ENCODE peak calls at places on chromosome 1, in eight cellular contexts. R is GM12878, O is stomach, L is SK-N-SH, X is Panc1, B is GM23338, D is prostate gland, W is K562. M is an unnamed sample.

GRCh38 chr1:202283991-202284390 is 57.7 kb downstream of the UBE2T start:
- DNase-seq in W (no peak), L (no peak), B (no peak), R (no peak), X (no peak), D (no peak), O (no peak), M (no peak)

GRCh38 chr1:176136891-176137290 is 70.2 kb downstream of the COP1 start:
- DNase-seq in L (no peak), X (no peak), B (no peak), W (no peak), O (no peak), R (no peak), D (no peak), M (no peak)

GRCh38 chr1:106534612-106535011 is 521.9 kb upstream of the PRMT6 start:
- DNase-seq in L (no peak), X (no peak), W (no peak), B (peak), R (no peak), D (no peak), O (no peak), M (no peak)

GRCh38 chr1:9332513-9333143 is 39.9 kb downstream of the SPSB1 start:
- DNase-seq in W (no peak), B (no peak), O (no peak), L (no peak), D (no peak), R (no peak), X (no peak), M (no peak)

GRCh38 chr1:77655431-77655974 is 27.0 kb downstream of the ZZZ3 start:
- DNase-seq in D (no peak), R (no peak), L (no peak), B (no peak), X (no peak), O (no peak), W (no peak), M (no peak)

GRCh38 chr1:17553970-17554369 is 14.5 kb downstream of the ARHGEF10L start:
- DNase-seq in R (peak), O (no peak), W (no peak), L (no peak), X (no peak), D (no peak), B (no peak), M (no peak)

GRCh38 chr1:10973552-10973951 is 38.9 kb upstream of the TARDBP start:
- DNase-seq in L (no peak), B (peak), X (no peak), O (peak), W (no peak), R (no peak), D (no peak), M (peak)

GRCh38 chr1:168312718-168313604 is 32.3 kb downstream of the TBX19 start:
- DNase-seq in O (no peak), B (no peak), X (no peak), R (no peak), L (no peak), D (no peak), W (no peak), M (no peak)

GRCh38 chr1:53376742-53377437 is 49.0 kb upstream of the LRP8 start:
- DNase-seq in B (peak), X (no peak), W (no peak), R (no peak), O (peak), D (no peak), L (no peak), M (no peak)

GRCh38 chr1:31155216-31155806 is 84.4 kb downstream of the NKAIN1 start:
- DNase-seq in R (no peak), X (no peak), L (peak), B (peak), O (peak), D (peak), W (peak), M (peak)

GRCh38 chr1:185213086-185213485 is 56.1 kb downstream of the SWT1 start:
- DNase-seq in W (no peak), L (no peak), B (no peak), R (no peak), D (no peak), X (no peak), O (no peak), M (no peak)

GRCh38 chr1:193264313-193265065 is 78.1 kb upstream of the B3GALT2 start:
- DNase-seq in B (no peak), W (no peak), R (no peak), D (no peak), L (no peak), X (no peak), O (no peak), M (no peak)

GRCh38 chr1:14682941-14683340 is 84.5 kb downstream of the KAZN start:
- DNase-seq in R (no peak), D (no peak), W (no peak), L (peak), O (no peak), X (no peak), B (no peak), M (no peak)

GRCh38 chr1:41382531-41383090 is 21.4 kb downstream of the FOXO6 start:
- DNase-seq in R (no peak), B (peak), W (no peak), X (no peak), D (peak), L (peak), O (peak), M (peak)

GRCh38 chr1:248695451-248696132 is 7.0 kb downstream of the OR14I1 start:
- DNase-seq in O (no peak), R (no peak), D (no peak), L (no peak), W (no peak), X (no peak), B (no peak), M (no peak)

GRCh38 chr1:109240158-109241152 is 8.9 kb upstream of the CELSR2 start:
- DNase-seq in R (no peak), O (peak), B (peak), W (peak), D (peak), L (peak), X (no peak), M (peak)

GRCh38 chr1:85334962-85335361 is 58.5 kb upstream of the BCL10 start:
- DNase-seq in L (no peak), R (no peak), O (no peak), X (no peak), W (no peak), D (no peak), B (no peak), M (no peak)

GRCh38 chr1:169486281-169486904 is 649 bp upstream of the SLC19A2 start:
- DNase-seq in X (no peak), O (no peak), L (no peak), D (no peak), W (no peak), R (no peak), B (no peak), M (no peak)

GRCh38 chr1:175648927-175649326 is 94.5 kb downstream of the TNR start:
- DNase-seq in D (no peak), W (no peak), O (no peak), X (no peak), B (no peak), L (no peak), R (no peak), M (no peak)

GRCh38 chr1:212315907-212316306 is 30.7 kb downstream of the PPP2R5A start:
- DNase-seq in B (peak), X (no peak), W (no peak), D (no peak), O (no peak), L (no peak), R (no peak), M (no peak)

GRCh38 chr1:87330201-87330953 is 1.7 kb downstream of the LMO4 start:
- DNase-seq in X (no peak), W (no peak), B (peak), L (no peak), D (no peak), R (no peak), O (peak), M (peak)

GRCh38 chr1:12424150-12424549 is 193.9 kb downstream of the DHRS3 start:
- DNase-seq in R (no peak), L (no peak), B (no peak), D (no peak), W (no peak), X (no peak), O (no peak), M (no peak)

GRCh38 chr1:213120386-213120785 is 69.3 kb downstream of the RPS6KC1 start:
- DNase-seq in X (no peak), O (no peak), B (no peak), W (no peak), R (no peak), D (no peak), L (no peak), M (no peak)

GRCh38 chr1:11730429-11730861 is 5.5 kb upstream of the AGTRAP start:
- DNase-seq in O (no peak), W (no peak), B (no peak), D (peak), X (no peak), L (no peak), R (no peak), M (no peak)

DNA sequence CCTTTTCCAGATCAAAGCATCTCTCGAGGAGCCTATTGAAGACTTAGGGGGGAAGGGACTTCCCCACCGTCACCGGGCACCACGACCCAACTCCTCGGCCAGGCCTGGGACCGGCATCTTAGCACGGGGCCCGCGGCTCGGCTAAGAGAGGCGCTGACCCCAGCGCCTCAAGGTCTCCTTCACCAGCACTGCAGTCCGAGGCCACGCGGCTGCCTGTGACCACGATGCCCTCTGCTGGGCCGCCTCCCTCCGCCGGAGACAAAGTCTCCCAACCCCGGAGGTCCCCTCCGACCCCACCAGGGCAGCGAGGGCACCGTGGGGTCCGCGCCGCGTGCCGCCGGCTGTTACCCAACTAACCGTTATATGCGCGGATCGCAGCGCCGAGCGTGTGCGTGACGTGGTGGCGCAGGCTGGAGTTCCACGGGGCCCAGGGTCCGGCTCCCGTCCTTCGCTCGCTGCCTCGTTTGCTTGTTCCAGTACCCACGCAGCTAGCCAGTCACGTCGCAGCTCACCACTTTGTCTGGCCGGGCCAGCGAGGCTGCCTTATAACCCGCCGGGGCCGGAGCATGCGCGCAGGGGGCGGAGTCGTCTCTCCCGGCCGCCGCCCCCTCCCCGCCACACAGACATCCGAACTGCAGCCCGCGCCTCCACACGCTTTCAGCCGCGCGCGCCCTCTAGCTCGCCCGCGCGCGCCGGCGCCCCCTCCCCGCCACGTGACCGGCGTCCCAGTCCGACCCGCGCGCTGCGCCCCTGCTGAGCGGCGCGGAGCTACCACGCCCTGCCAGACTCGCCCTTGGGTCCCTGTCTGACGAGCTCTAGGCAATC is at the start of gene SLC16A1:
- DNase-seq in W (peak), D (peak), L (peak), R (peak), X (peak), O (peak), B (peak), M (peak)
- TF ChIP-seq POLR2AphosphoS5 in W (peak), D (peak), L (peak), R (peak), X (peak), O (peak), B (peak), M (peak)

DNA sequence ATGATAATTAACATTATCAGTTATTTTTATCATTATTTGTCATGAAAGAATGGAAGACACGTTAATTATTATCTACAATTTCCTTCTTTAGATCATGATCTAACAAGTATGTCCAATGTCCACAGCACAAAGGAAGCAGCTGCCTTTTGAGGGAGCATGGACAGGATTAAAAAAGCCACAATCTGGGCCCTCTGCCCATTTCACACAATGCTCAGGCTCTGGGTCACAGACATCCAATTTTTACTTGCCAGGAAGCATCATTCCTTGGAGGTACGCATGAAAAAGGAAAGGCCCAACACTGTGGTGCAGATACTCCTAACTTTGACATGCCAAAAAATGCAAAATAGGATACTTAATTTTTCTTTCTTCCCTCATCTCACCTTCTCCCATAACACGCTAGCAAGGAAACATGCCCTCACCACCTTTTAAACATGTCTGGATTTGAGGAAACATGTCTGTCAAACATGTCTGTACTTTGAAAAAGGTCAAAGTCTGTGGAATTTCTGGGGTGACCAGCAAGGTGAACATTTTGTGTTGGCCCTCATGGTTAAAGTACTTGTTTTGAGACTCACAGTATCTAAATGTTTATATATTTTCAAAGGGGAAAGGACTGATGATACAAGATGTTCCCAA is 40.0 kb downstream of the GADD45A start:
- DNase-seq in L (no peak), X (no peak), D (peak), O (peak), B (no peak), W (no peak), R (no peak), M (no peak)
- TF ChIP-seq CTCF in L (no peak), X (no peak), D (no peak), O (no peak), B (no peak), W (no peak), R (no peak), M (no peak)

GRCh38 chr1:29145739-29146437 is 22.2 kb upstream of the TMEM200B start:
- DNase-seq in O (peak), W (no peak), L (no peak), X (no peak), B (no peak), R (no peak), D (no peak), M (no peak)
- TF ChIP-seq POLR2AphosphoS5 in O (no peak), W (peak), L (peak), X (no peak), B (no peak), R (no peak), D (no peak), M (no peak)

DNA sequence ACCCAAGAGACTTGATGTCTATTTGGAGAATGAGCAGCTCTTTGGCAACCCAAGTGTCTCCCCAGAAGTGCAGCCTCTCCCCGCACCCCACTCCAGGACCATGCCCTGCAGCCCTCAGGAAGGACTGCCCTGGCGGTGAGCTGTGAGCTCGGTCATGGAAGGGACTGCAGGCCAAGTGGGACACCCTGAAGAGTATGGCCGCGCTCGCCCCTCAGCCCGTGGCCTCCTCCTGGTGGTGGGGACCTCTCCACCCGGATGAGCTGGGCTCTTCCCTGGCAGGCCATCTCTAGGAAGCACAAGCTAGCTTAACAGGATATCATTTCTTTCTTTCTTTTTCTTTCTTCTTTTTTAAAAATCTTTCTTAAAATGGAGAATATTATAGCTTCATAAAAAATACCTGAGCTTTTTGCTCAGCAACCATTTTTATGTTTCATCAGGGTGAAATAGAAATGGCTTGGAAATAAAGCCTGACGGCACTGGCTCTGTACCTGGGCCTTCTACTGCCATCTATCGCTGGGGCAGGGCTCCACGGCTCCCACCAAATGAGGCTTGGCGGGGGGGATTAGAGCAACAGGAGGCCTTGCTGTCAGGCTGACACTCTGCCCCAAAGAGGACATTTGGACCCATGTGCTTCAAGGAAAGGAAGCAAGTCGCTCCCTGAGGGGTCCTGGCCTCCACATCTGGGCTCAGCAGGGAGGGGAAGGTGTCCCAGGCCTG is 296.2 kb upstream of the VAMP3 start:
- DNase-seq in O (no peak), X (no peak), L (no peak), W (peak), R (no peak), B (peak), D (no peak), M (no peak)
- TF ChIP-seq CTCF in O (no peak), X (no peak), L (no peak), W (peak), R (peak), B (peak), D (no peak), M (no peak)

GRCh38 chr1:118958140-118958539 is 30.0 kb downstream of the TBX15 start:
- DNase-seq in B (no peak), L (no peak), R (no peak), X (no peak), O (no peak), D (no peak), W (no peak), M (no peak)
- TF ChIP-seq POLR2AphosphoS5 in B (no peak), L (no peak), R (no peak), X (no peak), O (no peak), D (no peak), W (no peak), M (no peak)

GRCh38 chr1:69436151-69436550 is 131.6 kb upstream of the LRRC7 start:
- DNase-seq in O (no peak), L (no peak), W (no peak), B (no peak), X (no peak), D (no peak), R (no peak), M (no peak)
- TF ChIP-seq CTCF in O (no peak), L (no peak), W (no peak), B (no peak), X (no peak), D (no peak), R (no peak), M (no peak)

DNA sequence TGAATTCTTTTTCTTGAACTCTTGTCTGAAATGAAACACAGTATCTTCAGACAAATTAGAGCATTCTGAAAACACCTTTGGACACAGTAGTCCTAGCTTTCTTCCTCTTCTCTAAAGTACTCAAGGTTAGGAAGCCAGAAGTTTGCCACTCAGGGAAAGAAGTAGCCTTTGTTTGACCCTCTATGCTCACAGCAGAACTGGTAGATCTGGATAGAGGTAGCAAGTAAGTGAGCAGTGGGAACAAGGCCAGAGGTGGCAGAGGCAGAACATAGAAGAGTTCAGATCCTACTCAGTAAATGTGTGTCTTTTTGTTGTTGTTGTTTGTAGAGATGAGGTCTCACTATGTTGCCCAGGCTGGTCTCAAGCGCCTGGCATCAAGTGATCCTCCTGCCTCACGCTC is 7.4 kb upstream of the PIGR start:
- DNase-seq in L (no peak), D (peak), O (peak), R (no peak), B (no peak), W (no peak), X (no peak), M (no peak)
- TF ChIP-seq POLR2AphosphoS5 in L (no peak), D (peak), O (no peak), R (no peak), B (no peak), W (no peak), X (no peak), M (no peak)

GRCh38 chr1:63004868-63005267 is 220.9 kb downstream of the ATG4C start:
- DNase-seq in D (no peak), L (peak), R (no peak), O (no peak), B (peak), X (no peak), W (no peak), M (no peak)
- TF ChIP-seq CTCF in D (no peak), L (peak), R (no peak), O (no peak), B (peak), X (peak), W (peak), M (no peak)